ENCODE peak calls at places on chromosome X, in seven cellular contexts. O, R, I, M, L, E and V are unnamed samples.

GRCh38 chrX:23699636-23700194 is 32.4 kb downstream of the PRDX4 start:
- DNase-seq in R (no peak), E (no peak), M (no peak), I (no peak), L (no peak), O (peak), V (no peak)

GRCh38 chrX:105117621-105118020 is 102.9 kb downstream of the TEX13A start:
- DNase-seq in I (no peak), M (no peak), E (no peak), R (no peak), O (no peak), L (no peak), V (no peak)

GRCh38 chrX:78066110-78066509 is 37.9 kb upstream of the PGK1 start:
- DNase-seq in I (no peak), E (no peak), R (no peak), O (peak), M (no peak), L (peak), V (no peak)

GRCh38 chrX:84187501-84188319 is at the start of gene RPS6KA6:
- DNase-seq in O (peak), E (peak), I (peak), R (peak), L (no peak), M (peak), V (no peak)

GRCh38 chrX:125203379-125203736 is 116.3 kb upstream of the TEX13C start:
- DNase-seq in M (peak), O (no peak), E (no peak), L (no peak), I (peak), R (no peak), V (no peak)

GRCh38 chrX:115178473-115178872 is 10.7 kb upstream of the RBMXL3 start:
- DNase-seq in M (no peak), R (no peak), E (no peak), L (no peak), O (no peak), I (no peak), V (no peak)

GRCh38 chrX:69306063-69306404 is 140.8 kb upstream of the PJA1 start:
- DNase-seq in E (no peak), I (no peak), R (no peak), M (no peak), L (no peak), O (no peak), V (no peak)

GRCh38 chrX:137926090-137926489 is 360.2 kb downstream of the ZIC3 start:
- DNase-seq in E (no peak), R (no peak), L (no peak), O (no peak), M (no peak), I (no peak), V (no peak)

GRCh38 chrX:54423161-54423888 is 16.9 kb upstream of the TSR2 start:
- DNase-seq in R (no peak), I (no peak), L (no peak), M (no peak), E (no peak), O (no peak), V (no peak)

GRCh38 chrX:46381630-46382029 is 163.6 kb downstream of the ZNF674 start:
- DNase-seq in R (no peak), O (peak), E (peak), M (no peak), I (no peak), L (no peak), V (no peak)

GRCh38 chrX:56764975-56765791 is 36.1 kb downstream of the NBDY start:
- DNase-seq in M (no peak), E (no peak), O (no peak), I (no peak), L (no peak), R (peak), V (no peak)

GRCh38 chrX:71184803-71185495 is 38.1 kb upstream of the GJB1 start:
- DNase-seq in L (no peak), I (no peak), O (no peak), E (no peak), M (no peak), R (no peak), V (peak)

GRCh38 chrX:79268788-79269187 is 98.3 kb downstream of the ITM2A start:
- DNase-seq in R (no peak), O (peak), L (no peak), M (no peak), E (no peak), I (no peak), V (no peak)

GRCh38 chrX:35841872-35842271 is 43.7 kb downstream of the MAGEB16 start:
- DNase-seq in I (no peak), R (no peak), L (no peak), E (no peak), M (no peak), O (no peak), V (no peak)

GRCh38 chrX:1511829-1512228 is 25.2 kb downstream of the P2RY8 start:
- DNase-seq in I (no peak), L (no peak), R (peak), O (no peak), E (no peak), M (peak), V (no peak)

GRCh38 chrX:94401426-94401825 is 727.4 kb downstream of the FAM133A start:
- DNase-seq in I (no peak), M (no peak), L (no peak), R (no peak), O (no peak), E (no peak), V (no peak)

GRCh38 chrX:11135483-11136185 is 24.5 kb downstream of the HCCS start:
- DNase-seq in R (no peak), I (no peak), E (no peak), L (no peak), M (no peak), O (no peak), V (no peak)

GRCh38 chrX:41561045-41561444 is 113.9 kb downstream of the NYX start:
- DNase-seq in R (no peak), L (peak), I (no peak), M (no peak), E (peak), O (peak), V (no peak)

GRCh38 chrX:51155157-51155556 is 177.5 kb upstream of the NUDT10 start:
- DNase-seq in R (no peak), O (no peak), E (no peak), L (no peak), I (no peak), M (no peak), V (no peak)

GRCh38 chrX:12956704-12957541 is 18.0 kb upstream of the TMSB4X start:
- DNase-seq in I (no peak), L (peak), R (no peak), O (no peak), E (peak), M (no peak), V (no peak)

GRCh38 chrX:109218761-109219160 is 263.1 kb downstream of the GUCY2F start:
- DNase-seq in R (no peak), M (no peak), L (no peak), O (no peak), E (no peak), I (no peak), V (no peak)

GRCh38 chrX:149512225-149512885 is 7.2 kb upstream of the IDS start:
- DNase-seq in E (peak), L (no peak), O (peak), I (peak), R (no peak), M (no peak), V (peak)

GRCh38 chrX:102345916-102346315 is 93.9 kb downstream of the NXF2B start:
- DNase-seq in L (no peak), O (peak), R (peak), I (peak), M (peak), E (peak), V (no peak)

GRCh38 chrX:56800801-56801200 is 71.8 kb downstream of the NBDY start:
- DNase-seq in O (no peak), R (no peak), E (no peak), M (no peak), I (no peak), L (no peak), V (no peak)

GRCh38 chrX:288561-288991 is 7.4 kb downstream of the PLCXD1 start:
- DNase-seq in M (no peak), L (no peak), O (no peak), R (peak), E (no peak), I (no peak), V (no peak)

DNA sequence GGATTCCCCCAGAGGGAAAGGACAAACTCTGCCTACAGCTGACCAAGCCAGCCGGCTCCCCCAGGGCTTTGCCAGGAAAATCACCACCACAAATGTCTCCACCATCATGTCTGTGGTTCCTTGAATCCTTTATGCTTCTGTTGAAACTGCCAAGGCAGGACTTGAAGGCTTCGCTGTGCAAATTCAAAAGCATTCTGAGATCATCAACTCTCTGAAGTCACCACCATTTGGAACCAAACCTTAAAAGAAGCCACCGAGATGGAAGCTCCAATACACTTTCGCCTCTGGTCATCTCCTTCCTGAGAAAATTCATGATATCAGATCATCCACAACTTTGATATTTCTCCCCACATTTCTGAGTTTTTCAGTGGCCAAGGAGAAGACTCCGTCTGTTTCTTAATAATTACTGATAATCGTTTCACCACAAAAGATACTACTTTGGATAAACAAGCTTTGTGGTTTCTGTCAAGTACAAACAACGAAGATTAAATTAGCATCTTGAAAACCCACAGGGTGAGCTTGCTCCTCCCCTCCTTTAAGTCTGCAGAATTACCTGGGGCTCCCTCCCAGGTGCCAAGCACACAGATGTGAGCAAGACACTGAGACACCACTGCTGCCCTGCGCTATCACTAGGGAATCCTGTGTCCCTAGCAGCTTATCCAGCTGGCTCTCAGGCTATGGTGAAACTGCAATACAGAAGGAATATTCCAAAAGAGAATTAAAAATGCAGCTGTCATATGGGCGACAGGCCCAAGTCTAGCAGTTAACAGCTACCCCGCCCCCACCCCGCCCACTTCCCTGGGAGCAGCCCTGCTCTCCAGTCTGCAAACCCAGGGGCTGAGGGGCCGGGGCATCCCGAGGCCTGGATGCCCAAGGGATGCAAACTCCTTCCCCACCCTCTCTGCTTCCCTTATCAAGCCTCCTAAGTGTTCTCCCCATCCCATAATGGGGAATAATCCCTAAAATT is 125.0 kb upstream of the TBL1X start:
- DNase-seq in L (no peak), O (no peak), R (peak), E (no peak), M (peak), I (peak), V (no peak)
- H3K4me3 ChIP-seq in L (no peak), O (no peak), R (no peak), E (no peak), M (no peak), I (no peak), V (no peak)

DNA sequence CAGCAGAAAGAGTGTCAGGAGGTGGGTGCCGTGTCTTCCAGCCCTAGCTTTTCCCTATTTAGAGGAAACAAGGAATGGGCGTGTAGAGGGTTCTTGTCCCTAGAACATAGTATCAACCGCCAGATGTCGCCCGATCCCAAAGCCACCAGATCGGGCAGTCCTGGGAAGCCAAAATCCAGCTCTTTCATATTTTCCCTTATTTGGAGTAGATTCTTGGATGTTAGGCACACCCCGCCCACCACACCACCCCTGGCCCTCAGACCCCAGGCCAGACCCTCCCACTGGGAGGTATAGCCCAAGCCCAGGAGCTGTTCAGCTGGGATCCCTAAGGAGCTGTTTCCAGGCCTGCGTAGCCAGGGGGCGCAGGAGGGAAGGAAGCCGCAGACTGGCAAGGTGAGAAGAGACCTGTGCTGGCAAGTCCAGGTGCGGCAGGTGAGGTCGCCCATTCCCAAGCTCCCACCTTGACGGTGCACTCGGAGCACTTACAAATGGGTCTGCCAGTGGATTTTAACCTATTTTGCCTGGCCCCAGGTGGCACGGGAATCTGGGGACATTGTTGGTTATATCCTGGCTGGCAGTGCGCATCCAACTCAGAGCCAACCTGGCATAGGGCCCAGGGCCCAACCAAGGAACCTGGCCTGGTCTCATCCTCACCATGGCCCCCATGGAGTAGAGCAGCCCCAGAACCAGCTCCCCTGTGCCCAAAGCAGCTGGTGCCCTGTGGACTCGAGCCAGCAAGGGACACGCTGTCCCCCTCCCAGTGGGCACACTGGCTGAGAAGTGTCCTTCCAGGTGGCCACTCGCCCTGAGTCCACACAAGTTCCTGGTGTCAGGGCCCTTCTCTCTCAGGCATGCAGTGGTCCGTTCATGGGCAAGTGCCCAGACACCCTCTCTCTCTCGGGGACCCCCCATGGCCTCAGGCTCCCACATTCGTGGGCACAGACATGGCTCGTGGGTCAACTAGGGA is 811 bp downstream of the FLNA start:
- DNase-seq in L (no peak), E (peak), R (no peak), O (peak), M (peak), I (peak), V (peak)
- TF ChIP-seq CTCF in L (peak), E (peak), R (peak), O (peak), M (peak), I (peak), V (peak)

GRCh38 chrX:65752294-65752693 is 84.8 kb downstream of the MSN start:
- DNase-seq in M (no peak), L (no peak), I (no peak), E (no peak), R (no peak), O (no peak), V (no peak)
- H3K4me3 ChIP-seq in M (no peak), L (no peak), I (no peak), E (no peak), R (no peak), O (no peak), V (no peak)

DNA sequence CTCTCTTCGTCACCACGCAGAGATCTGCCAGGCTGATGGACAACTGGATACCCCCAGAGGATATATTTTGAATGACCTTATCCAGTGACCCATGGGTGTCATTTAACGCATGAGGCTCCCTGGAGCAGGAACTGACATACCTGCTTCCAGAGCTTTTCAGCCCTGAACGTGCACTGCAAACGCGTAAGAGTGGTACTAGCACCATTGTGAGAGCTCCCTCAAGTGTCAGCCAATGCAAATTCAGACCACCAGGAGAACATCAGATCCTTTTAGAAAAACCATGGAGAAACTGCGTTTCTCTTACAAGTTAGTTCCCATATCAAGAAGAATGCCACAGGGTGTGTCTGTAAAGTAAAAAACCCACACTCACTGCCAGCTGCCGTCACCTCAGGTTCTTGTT is 7.3 kb downstream of the TREX2 start:
- DNase-seq in L (no peak), M (no peak), I (no peak), O (peak), E (peak), R (no peak), V (no peak)
- TF ChIP-seq CTCF in L (peak), M (no peak), I (peak), O (peak), E (peak), R (no peak), V (peak)

GRCh38 chrX:119625843-119626242 is 19.6 kb upstream of the NKRF start:
- DNase-seq in M (no peak), E (no peak), I (no peak), O (no peak), R (no peak), L (no peak), V (no peak)

GRCh38 chrX:119618439-119618838 is 12.2 kb upstream of the NKRF start:
- DNase-seq in O (no peak), I (peak), M (no peak), L (no peak), E (no peak), R (no peak), V (no peak)

GRCh38 chrX:119624417-119624816 is 18.2 kb upstream of the NKRF start:
- DNase-seq in E (no peak), R (no peak), O (no peak), M (no peak), L (no peak), I (no peak), V (no peak)

GRCh38 chrX:119624951-119625668 is 18.9 kb upstream of the NKRF start:
- DNase-seq in R (no peak), M (no peak), E (no peak), L (no peak), O (no peak), I (no peak), V (no peak)

GRCh38 chrX:119622356-119623232 is 16.4 kb upstream of the NKRF start:
- DNase-seq in M (no peak), R (peak), I (peak), E (peak), L (no peak), O (peak), V (peak)
- H3K4me3 ChIP-seq in M (no peak), R (no peak), I (no peak), E (no peak), L (no peak), O (no peak), V (no peak)

GRCh38 chrX:150643958-150644357 is 49.2 kb upstream of the MTMR1 start:
- DNase-seq in R (no peak), E (no peak), M (no peak), O (no peak), L (no peak), I (no peak), V (no peak)

GRCh38 chrX:150642421-150642820 is 50.8 kb upstream of the MTMR1 start:
- DNase-seq in R (no peak), I (no peak), L (no peak), M (no peak), E (no peak), O (no peak), V (no peak)

GRCh38 chrX:150647331-150647730 is 45.9 kb upstream of the MTMR1 start:
- DNase-seq in R (no peak), I (no peak), M (no peak), L (no peak), E (no peak), O (no peak), V (no peak)

GRCh38 chrX:150648296-150648940 is 44.8 kb upstream of the MTMR1 start:
- DNase-seq in I (no peak), L (no peak), R (no peak), M (no peak), O (no peak), E (no peak), V (no peak)

GRCh38 chrX:150643271-150643670 is 49.9 kb upstream of the MTMR1 start:
- DNase-seq in E (peak), M (no peak), O (peak), I (no peak), R (no peak), L (no peak), V (no peak)
- TF ChIP-seq CTCF in E (peak), M (no peak), O (peak), I (no peak), R (no peak), L (peak), V (peak)

DNA sequence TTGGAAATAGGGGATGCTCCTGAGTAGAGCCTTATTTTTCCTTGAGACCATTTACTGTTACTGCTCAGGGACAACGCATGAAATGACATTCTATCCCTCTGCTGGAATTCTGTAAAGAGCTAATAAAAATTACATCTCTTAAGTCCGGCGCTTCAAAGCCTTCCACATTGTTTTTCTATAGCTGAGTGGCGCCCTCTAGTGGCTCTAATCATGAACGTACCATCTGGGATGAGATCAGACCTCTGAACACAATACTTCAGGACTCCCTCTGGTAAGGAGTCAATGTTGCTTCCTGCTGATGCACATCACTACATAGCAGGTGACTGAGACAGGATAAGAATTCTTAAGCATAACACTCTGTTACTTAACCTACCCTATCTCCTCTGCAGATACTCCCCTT is 6.0 kb downstream of the HMGN5 start:
- DNase-seq in I (peak), E (peak), M (no peak), R (no peak), L (no peak), O (peak), V (no peak)
- H3K4me3 ChIP-seq in I (no peak), E (no peak), M (no peak), R (no peak), L (no peak), O (no peak), V (no peak)